ENCODE peak calls at places on chromosomes 1 and 21, in six cellular contexts. U is CD4-positive, CD25-positive, alpha-beta regulatory T cell; K is heart right ventricle; V is GM23338; Q is neural progenitor cell; C is mesenchymal stem cell. Z is an unnamed sample. For H3K36me3, the result is how much of the 10 kb centered on the place peaks cover.

GRCh38 chr1:28577052-28577678 is 14.9 kb upstream of the RAB42 start:
- DNase-seq in U (no peak), K (no peak), V (peak), Q (no peak), C (no peak), Z (no peak)

GRCh38 chr1:50667272-50667671 is 244.0 kb upstream of the DMRTA2 start:
- DNase-seq in U (no peak), K (no peak), V (no peak), Q (no peak), C (no peak), Z (no peak)

GRCh38 chr1:116881879-116882520 is 27.7 kb upstream of the PTGFRN start:
- DNase-seq in U (peak), K (peak), V (peak), Q (peak), C (peak), Z (no peak)

GRCh38 chr1:24963099-24963872 is 33.2 kb upstream of the RUNX3 start:
- DNase-seq in U (no peak), K (no peak), V (no peak), Q (no peak), C (no peak), Z (peak)

GRCh38 chr1:56139786-56140185 is 439.6 kb downstream of the PLPP3 start:
- DNase-seq in U (no peak), K (no peak), V (no peak), Q (no peak), C (peak), Z (no peak)

GRCh38 chr1:68570859-68571258 is 74.0 kb upstream of the DEPDC1 start:
- DNase-seq in U (no peak), K (no peak), V (no peak), Q (no peak), C (no peak), Z (no peak)

GRCh38 chr1:192445243-192445642 is 128.5 kb downstream of the RGS21 start:
- DNase-seq in U (no peak), K (no peak), V (peak), Q (no peak), C (no peak), Z (no peak)

GRCh38 chr1:217027403-217028080 is 304.3 kb upstream of the ESRRG start:
- DNase-seq in U (no peak), K (no peak), V (no peak), Q (no peak), C (no peak), Z (no peak)

GRCh38 chr1:69911301-69911801 is 294.0 kb downstream of the LRRC40 start:
- DNase-seq in U (no peak), K (no peak), V (no peak), Q (no peak), C (peak), Z (no peak)

GRCh38 chr1:109490029-109490933 is 3.6 kb upstream of the CYB561D1 start:
- DNase-seq in U (peak), K (peak), V (peak), Q (peak), C (peak), Z (peak)

GRCh38 chr1:109488696-109489095 is 5.0 kb downstream of the ATXN7L2 start:
- DNase-seq in U (no peak), K (no peak), V (no peak), Q (no peak), C (no peak), Z (no peak)

GRCh38 chr1:109493227-109493626 is 667 bp upstream of the CYB561D1 start:
- DNase-seq in U (no peak), K (no peak), V (no peak), Q (no peak), C (no peak), Z (no peak)

GRCh38 chr1:109491372-109491771 is 2.5 kb upstream of the CYB561D1 start:
- DNase-seq in U (no peak), K (no peak), V (no peak), Q (no peak), C (no peak), Z (no peak)

GRCh38 chr1:109490934-109491302 is 3.0 kb upstream of the CYB561D1 start:
- DNase-seq in U (no peak), K (no peak), V (no peak), Q (no peak), C (no peak), Z (no peak)
- H3K36me3 ChIP-seq in U (under half), K (under half), V (under half), Q (under half), C (half or more), Z (under half)

DNA sequence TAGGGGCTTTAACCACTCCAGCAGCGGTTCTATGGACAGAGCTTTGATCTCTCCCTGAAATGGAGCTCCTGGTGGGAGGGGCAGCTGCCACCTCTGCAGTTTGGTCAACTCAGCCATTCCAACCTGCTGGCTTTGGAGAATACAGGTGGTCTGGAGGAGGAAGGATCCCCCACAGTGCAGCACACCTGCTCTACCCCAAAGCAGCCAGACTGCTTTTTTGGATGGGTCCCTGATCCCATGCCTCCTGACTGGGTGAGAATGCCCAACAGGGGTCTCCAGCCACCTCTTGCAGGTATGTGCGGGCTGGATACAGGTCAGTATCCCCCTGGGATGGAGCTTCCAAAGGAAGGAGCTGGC is 53.9 kb downstream of the TPTE start:
- DNase-seq in U (no peak), K (no peak), V (no peak), Q (no peak), C (no peak), Z (no peak)
- H3K4me3 ChIP-seq in U (no peak), K (no peak), V (no peak), Q (no peak), C (no peak), Z (no peak)

GRCh38 chr1:214192825-214193643 is 87.9 kb upstream of the SMYD2 start:
- DNase-seq in U (no peak), K (no peak), V (no peak), Q (peak), C (peak), Z (no peak)
- H3K27ac ChIP-seq in U (no peak), K (no peak), V (no peak), Q (peak), C (no peak), Z (no peak)

GRCh38 chr1:205595861-205596260 is 36.0 kb downstream of the ELK4 start:
- DNase-seq in U (no peak), K (no peak), V (no peak), Q (no peak), C (no peak), Z (no peak)

GRCh38 chr1:205598841-205599666 is 32.8 kb downstream of the ELK4 start:
- DNase-seq in U (no peak), K (peak), V (no peak), Q (no peak), C (peak), Z (no peak)

GRCh38 chr1:205599667-205600042 is 32.2 kb downstream of the ELK4 start:
- DNase-seq in U (no peak), K (no peak), V (no peak), Q (no peak), C (no peak), Z (no peak)

GRCh38 chr1:205596876-205597275 is 34.9 kb downstream of the ELK4 start:
- DNase-seq in U (no peak), K (no peak), V (no peak), Q (no peak), C (no peak), Z (no peak)

DNA sequence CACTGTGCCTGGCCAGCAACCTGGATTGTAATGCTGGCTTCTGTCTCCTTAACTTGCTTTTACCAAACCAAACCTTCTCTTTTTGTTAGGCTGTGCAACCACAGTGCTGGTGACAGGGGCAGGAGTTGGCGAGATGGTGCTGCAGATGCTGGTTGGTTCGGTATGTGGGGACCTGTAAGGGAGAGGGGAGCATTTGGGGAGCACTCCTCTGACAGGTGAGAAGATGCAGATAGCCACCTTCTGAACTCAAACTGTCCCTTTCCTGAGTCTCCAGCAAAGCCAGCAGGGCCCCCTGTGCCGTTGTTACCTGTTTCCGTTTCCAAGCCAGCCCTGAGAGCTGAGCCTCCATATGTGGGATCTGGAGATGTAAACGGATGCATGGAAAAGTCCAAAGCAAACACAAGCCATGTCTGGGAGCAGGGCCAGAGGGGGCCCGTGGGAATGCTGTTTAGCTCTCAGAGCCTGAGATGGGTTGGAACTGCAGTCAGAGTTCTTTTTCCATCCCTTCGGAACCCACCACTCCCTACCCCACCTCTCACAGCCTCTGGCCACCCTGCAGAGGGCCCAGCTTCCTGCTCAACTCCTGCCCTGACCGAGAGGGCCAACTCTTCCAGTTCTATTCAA is 34.0 kb downstream of the ELK4 start:
- DNase-seq in U (no peak), K (peak), V (no peak), Q (no peak), C (no peak), Z (no peak)
- H3K36me3 ChIP-seq in U (under half), K (under half), V (under half), Q (under half), C (under half), Z (under half)

DNA sequence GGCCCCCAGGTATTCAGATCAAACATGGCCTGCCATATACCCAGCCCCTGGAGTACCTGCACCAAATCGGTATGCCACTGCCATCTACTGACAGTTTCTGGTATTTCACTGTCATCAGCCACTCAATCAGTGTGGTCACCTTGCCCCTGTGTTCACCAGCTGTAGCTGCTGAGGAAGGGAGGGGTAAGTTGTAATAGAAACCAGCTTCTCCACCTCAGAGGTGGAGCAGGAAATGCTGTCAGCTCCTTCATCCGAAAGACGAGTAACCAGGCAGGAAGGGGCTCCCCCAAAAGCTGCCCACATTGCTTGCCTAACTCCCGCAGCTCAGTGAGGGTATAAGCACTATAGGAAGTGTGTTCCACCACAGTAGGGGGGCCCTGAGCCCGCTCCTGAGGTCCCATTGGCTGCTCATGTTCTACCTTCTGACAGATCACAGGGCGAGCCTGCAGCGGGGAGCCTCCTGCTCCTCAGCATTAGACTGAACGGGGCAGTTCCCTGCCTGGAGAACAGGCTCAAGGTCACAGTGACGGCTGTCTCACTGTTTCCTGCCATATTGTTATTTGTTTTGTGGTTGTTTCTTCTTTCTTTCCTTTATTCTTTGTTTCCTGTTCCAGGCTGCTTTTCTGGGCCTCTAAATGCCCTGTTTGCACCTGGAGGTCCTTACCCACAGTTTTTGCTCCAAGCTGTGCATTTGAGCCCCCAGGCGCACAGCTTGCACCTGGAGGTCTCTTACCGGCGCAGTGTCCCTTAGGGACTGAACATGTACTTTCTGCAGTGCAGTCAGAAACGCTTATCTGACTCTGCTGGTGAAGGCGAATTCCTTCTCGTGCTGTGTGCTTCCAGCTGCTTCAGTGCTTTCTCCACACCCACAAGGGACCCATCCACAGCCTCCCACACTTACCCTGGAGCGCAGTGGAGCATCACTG is 1638.3 kb downstream of the MRPL39 start:
- DNase-seq in U (peak), K (no peak), V (peak), Q (peak), C (no peak), Z (peak)
- H3K4me3 ChIP-seq in U (peak), K (no peak), V (no peak), Q (no peak), C (no peak), Z (no peak)